ENCODE peak calls at places on chromosome 18, in six cellular contexts. S is heart left ventricle, P is lower lobe of right lung, Q is heart right ventricle, I is fibroblast of lung, R is A549. Y is an unnamed sample.
A peak's percentile ranks its signal among the peaks of the same experiment; 100 is the strongest.

GRCh38 chr18:23143059-23143831 is 8.0 kb downstream of the CABLES1 start:
- DNase-seq in S (no peak), P (peak; percentile 76), I (peak; percentile 65), R (no peak), Q (no peak), Y (no peak)

GRCh38 chr18:63881851-63882250 is 5.7 kb upstream of the SERPINB2 start:
- DNase-seq in S (no peak), I (no peak), P (no peak), Q (no peak), R (no peak), Y (no peak)

GRCh38 chr18:57853133-57853532 is 50.0 kb upstream of the ATP8B1 start:
- DNase-seq in Q (no peak), R (no peak), P (no peak), S (no peak), I (no peak), Y (no peak)

GRCh38 chr18:49597556-49597955 is 35.7 kb downstream of the LIPG start:
- DNase-seq in I (no peak), R (no peak), S (no peak), P (no peak), Q (no peak), Y (no peak)

GRCh38 chr18:36692909-36693308 is 135.9 kb downstream of the TPGS2 start:
- DNase-seq in S (no peak), Q (no peak), I (peak; percentile 3), R (no peak), P (no peak), Y (no peak)

GRCh38 chr18:49447810-49448745 is 12.4 kb downstream of the DYM start:
- DNase-seq in I (peak; percentile 68), R (peak; percentile 12), P (no peak), S (no peak), Q (peak; percentile 28), Y (no peak)

GRCh38 chr18:68152770-68153169 is 562.1 kb downstream of the TMX3 start:
- DNase-seq in P (no peak), S (no peak), I (no peak), R (no peak), Q (no peak), Y (no peak)

GRCh38 chr18:8277270-8277669 is 332.0 kb upstream of the RAB12 start:
- DNase-seq in S (no peak), P (no peak), R (no peak), I (peak; percentile 53), Q (no peak), Y (no peak)

GRCh38 chr18:57748770-57749603 is 54.1 kb downstream of the ATP8B1 start:
- DNase-seq in Q (no peak), I (peak; percentile 69), P (no peak), S (no peak), R (peak; percentile 44), Y (no peak)

GRCh38 chr18:8536922-8537321 is 72.3 kb upstream of the RAB12 start:
- DNase-seq in R (no peak), Q (no peak), I (no peak), S (no peak), P (no peak), Y (no peak)

GRCh38 chr18:47530695-47531094 is 279.2 kb upstream of the SKOR2 start:
- DNase-seq in S (no peak), P (no peak), R (no peak), Q (no peak), I (no peak), Y (no peak)

GRCh38 chr18:50776383-50776782 is 43.4 kb downstream of the MRO start:
- DNase-seq in S (no peak), P (no peak), I (no peak), R (no peak), Q (no peak), Y (no peak)

GRCh38 chr18:77766421-77766820 is 516.8 kb downstream of the GALR1 start:
- DNase-seq in R (no peak), I (no peak), Q (no peak), P (no peak), S (no peak), Y (no peak)

DNA sequence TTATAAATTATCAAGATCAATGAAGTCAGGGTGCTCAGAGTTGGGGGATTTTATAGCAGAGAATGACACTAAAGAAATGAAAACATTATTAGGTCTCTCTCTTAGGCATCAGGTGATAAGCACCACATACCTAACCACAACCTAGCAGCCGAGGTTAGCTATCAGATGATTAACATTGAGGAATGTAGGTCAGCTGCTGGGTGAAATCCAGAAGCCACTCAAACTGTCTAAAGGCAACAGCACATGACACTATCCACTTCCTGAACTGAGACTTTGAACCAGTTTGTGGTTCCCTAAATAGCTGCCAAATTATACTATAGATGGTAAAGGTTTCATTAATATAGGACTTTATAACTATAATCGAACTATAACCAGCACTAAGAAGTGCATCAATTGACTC is 4.7 kb downstream of the EPG5 start:
- DNase-seq in R (no peak), Q (no peak), S (no peak), I (peak; percentile 23), P (no peak), Y (no peak)
- H3K27ac ChIP-seq in R (no peak overlapping the region), Q (no peak overlapping the region), S (no peak overlapping the region), I (peak overlapping the region; percentile 74), P (peak overlapping the region; percentile 25), Y (no peak overlapping the region)

DNA sequence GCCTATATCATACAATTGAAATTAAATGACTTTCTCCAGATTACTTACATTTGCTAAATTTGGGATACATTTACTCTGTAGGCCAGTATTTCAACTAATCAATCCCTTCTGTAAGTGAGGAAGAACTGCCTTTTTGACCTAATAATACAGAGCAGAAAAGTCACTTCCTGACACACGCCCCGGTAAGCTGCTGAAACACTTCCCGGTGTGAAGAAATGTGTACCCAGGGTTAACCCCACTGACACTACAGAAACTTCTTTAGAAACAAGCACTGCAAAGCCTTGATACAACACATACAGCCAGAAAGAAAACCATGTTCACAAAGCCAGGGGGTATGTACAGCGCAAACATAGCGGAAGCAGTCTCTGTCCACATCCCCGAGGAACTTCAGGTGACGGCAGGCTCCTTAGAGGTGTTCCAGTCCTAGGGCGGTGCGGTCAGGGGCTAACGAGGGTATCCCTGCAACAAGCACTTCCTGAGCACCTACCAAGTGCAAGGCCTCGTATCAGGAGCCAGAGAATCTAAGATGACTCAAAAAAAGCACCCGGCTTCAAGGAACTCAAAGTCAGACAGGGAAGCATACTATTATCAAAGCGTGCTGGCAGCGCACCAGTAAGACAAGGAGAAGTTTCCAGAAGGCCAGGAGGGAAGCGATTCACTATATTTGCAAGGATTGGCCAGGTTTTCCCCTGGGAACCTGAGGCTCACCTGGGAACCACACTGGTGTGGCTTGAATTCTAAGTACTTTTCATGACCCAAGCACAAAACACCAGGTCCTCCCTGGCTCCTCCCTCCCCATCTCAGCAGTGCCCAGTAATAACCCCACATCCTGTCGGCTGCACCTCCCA is 46.6 kb downstream of the ZNF516 start:
- DNase-seq in Q (no peak), S (no peak), I (no peak), P (peak; percentile 44), R (no peak), Y (no peak)
- H3K27ac ChIP-seq in Q (no peak overlapping the region), S (no peak overlapping the region), I (peak overlapping the region; percentile 9), P (no peak overlapping the region), R (no peak overlapping the region), Y (no peak overlapping the region)

GRCh38 chr18:3257627-3258120 is 4.3 kb upstream of the MYL12B start:
- DNase-seq in S (no peak), Q (no peak), P (no peak), R (no peak), I (no peak), Y (no peak)

GRCh38 chr18:3261035-3261392 is 919 bp upstream of the MYL12B start:
- DNase-seq in R (no peak), S (no peak), P (no peak), I (no peak), Q (no peak), Y (no peak)

GRCh38 chr18:3254725-3255124 is 7.1 kb downstream of the MYL12A start:
- DNase-seq in R (no peak), S (no peak), I (no peak), P (no peak), Q (peak; percentile 40), Y (no peak)

GRCh38 chr18:3255611-3256165 is 6.2 kb upstream of the MYL12B start:
- DNase-seq in R (no peak), I (no peak), S (no peak), Q (no peak), P (no peak), Y (no peak)

GRCh38 chr18:3256693-3257626 is 5.0 kb upstream of the MYL12B start:
- DNase-seq in R (no peak), S (no peak), P (no peak), Q (no peak), I (no peak), Y (no peak)
- H3K27ac ChIP-seq in R (peak overlapping the region; percentile 28), S (peak overlapping the region; percentile 99), P (peak overlapping the region; percentile 73), Q (peak overlapping the region; percentile 68), I (peak overlapping the region; percentile 76), Y (no peak overlapping the region)

DNA sequence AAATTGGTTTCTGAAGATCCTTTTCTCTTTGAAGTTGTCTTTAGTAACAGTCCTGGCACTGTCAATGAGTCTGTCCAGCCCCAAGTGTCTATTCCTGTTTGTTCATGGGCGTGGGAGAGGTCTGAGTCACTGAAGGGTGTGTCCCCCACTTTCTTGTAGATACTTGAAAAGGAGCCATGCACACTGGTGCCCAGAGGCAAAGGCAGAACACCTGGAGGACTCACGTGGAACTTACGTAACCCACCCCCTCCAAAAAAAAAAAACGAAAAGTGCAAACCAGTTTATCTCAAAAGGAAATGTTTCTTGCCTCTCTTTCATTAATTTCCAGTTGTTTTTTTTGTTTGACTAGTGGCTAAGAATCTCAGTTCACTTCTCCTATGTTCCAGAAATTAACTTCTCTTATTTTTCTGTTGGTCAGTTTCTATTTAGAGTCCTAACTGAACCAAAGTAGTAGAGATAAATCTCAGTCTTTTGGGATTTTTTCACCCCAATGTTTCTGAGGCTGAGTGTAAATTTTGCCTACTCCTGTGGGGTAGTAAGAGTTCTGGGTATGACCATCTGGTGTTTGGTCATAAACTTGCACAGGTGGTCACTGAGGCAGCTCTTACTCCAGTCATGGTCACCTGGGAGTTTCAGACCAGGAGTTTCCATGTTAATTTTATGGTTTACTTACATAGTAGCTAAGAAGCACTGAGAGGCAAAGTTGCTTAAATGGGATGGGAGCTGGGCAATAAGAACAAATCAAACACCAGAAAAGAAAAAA is 54.9 kb downstream of the DSC3 start:
- DNase-seq in Q (no peak), P (peak; percentile 55), S (no peak), R (peak; percentile 28), I (no peak), Y (no peak)
- H3K27ac ChIP-seq in Q (no peak overlapping the region), P (no peak overlapping the region), S (no peak overlapping the region), R (no peak overlapping the region), I (no peak overlapping the region), Y (no peak overlapping the region)